ENCODE peak calls at places on chromosomes 11 and 22, in four cellular contexts. One of them, this sample, is unnamed.

GRCh38 chr22:41966607-41967240 is 2.5 kb upstream of the SEPTIN3 start:
- DNase-seq in K562: peak
- DNase-seq in GM12878: peak
- DNase-seq in HL-60: peak
- DNase-seq in this sample: peak

GRCh38 chr11:62149986-62150886 is 26.4 kb downstream of the INCENP start:
- DNase-seq in K562: no peak
- DNase-seq in GM12878: no peak
- DNase-seq in HL-60: no peak
- DNase-seq in this sample: no peak

GRCh38 chr22:21446827-21447690 is 20.1 kb upstream of the TMEM191C start:
- DNase-seq in K562: no peak
- DNase-seq in GM12878: no peak
- DNase-seq in HL-60: peak
- DNase-seq in this sample: no peak

GRCh38 chr11:117744471-117745280 is 52.3 kb downstream of the DSCAML1 start:
- DNase-seq in K562: no peak
- DNase-seq in GM12878: no peak
- DNase-seq in HL-60: no peak
- DNase-seq in this sample: no peak

GRCh38 chr22:27749597-27750225 is 51.8 kb downstream of the MN1 start:
- DNase-seq in K562: no peak
- DNase-seq in GM12878: no peak
- DNase-seq in HL-60: no peak
- DNase-seq in this sample: no peak

GRCh38 chr22:33625959-33626358 is 294.3 kb downstream of the LARGE1 start:
- DNase-seq in K562: no peak
- DNase-seq in GM12878: no peak
- DNase-seq in HL-60: no peak
- DNase-seq in this sample: no peak

GRCh38 chr22:45577746-45578523 is 75.3 kb downstream of the FBLN1 start:
- DNase-seq in K562: peak
- DNase-seq in GM12878: peak
- DNase-seq in HL-60: peak
- DNase-seq in this sample: peak

GRCh38 chr11:46543564-46543963 is 50.3 kb downstream of the AMBRA1 start:
- DNase-seq in K562: peak
- DNase-seq in GM12878: no peak
- DNase-seq in HL-60: no peak
- DNase-seq in this sample: no peak

GRCh38 chr11:8102296-8102915 is 21.4 kb downstream of the TUB start:
- DNase-seq in K562: no peak
- DNase-seq in GM12878: no peak
- DNase-seq in HL-60: no peak
- DNase-seq in this sample: no peak

GRCh38 chr11:122618927-122619326 is 36.6 kb upstream of the UBASH3B start:
- DNase-seq in K562: no peak
- DNase-seq in GM12878: no peak
- DNase-seq in HL-60: no peak
- DNase-seq in this sample: no peak

GRCh38 chr22:28002181-28002700 is 83.2 kb upstream of the PITPNB start:
- DNase-seq in K562: no peak
- DNase-seq in GM12878: no peak
- DNase-seq in HL-60: no peak
- DNase-seq in this sample: no peak

DNA sequence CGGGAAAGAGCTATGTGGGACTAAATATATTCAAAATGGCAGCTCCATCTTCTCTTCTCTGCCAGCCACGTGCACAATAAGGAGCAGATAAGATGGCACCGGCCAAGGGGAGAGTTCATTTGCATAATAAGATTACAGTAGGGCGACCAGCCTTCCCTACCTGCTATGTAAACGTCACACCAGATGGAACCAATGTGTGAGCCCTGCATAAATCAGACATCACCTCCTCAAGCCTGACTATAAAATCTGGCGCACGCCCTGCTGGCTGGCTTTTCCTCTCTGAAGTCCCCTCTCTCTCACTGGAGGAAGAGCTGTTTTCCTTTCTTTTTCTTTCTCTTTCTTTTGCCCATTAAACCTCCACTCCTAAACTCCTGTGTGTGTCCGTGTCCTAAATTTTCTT is 669.8 kb upstream of the KIRREL3 start:
- DNase-seq in K562: no peak
- DNase-seq in GM12878: no peak
- DNase-seq in HL-60: no peak
- DNase-seq in this sample: no peak
- TF ChIP-seq SPI1 in K562: no peak
- TF ChIP-seq SPI1 in GM12878: no peak
- TF ChIP-seq SPI1 in HL-60: no peak
- TF ChIP-seq SPI1 in this sample: no peak

GRCh38 chr22:38768036-38768435 is 12.2 kb upstream of the SUN2 start:
- DNase-seq in K562: no peak
- DNase-seq in GM12878: no peak
- DNase-seq in HL-60: no peak
- DNase-seq in this sample: no peak

GRCh38 chr22:38770257-38770949 is 14.6 kb upstream of the SUN2 start:
- DNase-seq in K562: no peak
- DNase-seq in GM12878: no peak
- DNase-seq in HL-60: no peak
- DNase-seq in this sample: no peak

GRCh38 chr22:38762607-38763006 is 6.8 kb upstream of the SUN2 start:
- DNase-seq in K562: no peak
- DNase-seq in GM12878: no peak
- DNase-seq in HL-60: no peak
- DNase-seq in this sample: no peak

GRCh38 chr22:38767313-38767712 is 11.5 kb upstream of the SUN2 start:
- DNase-seq in K562: no peak
- DNase-seq in GM12878: no peak
- DNase-seq in HL-60: no peak
- DNase-seq in this sample: no peak

GRCh38 chr22:38766076-38766777 is 10.4 kb upstream of the SUN2 start:
- DNase-seq in K562: peak
- DNase-seq in GM12878: no peak
- DNase-seq in HL-60: peak
- DNase-seq in this sample: no peak
- TF ChIP-seq POLR2AphosphoS5 in K562: no peak
- TF ChIP-seq POLR2AphosphoS5 in GM12878: no peak
- TF ChIP-seq POLR2AphosphoS5 in HL-60: no peak
- TF ChIP-seq POLR2AphosphoS5 in this sample: no peak

DNA sequence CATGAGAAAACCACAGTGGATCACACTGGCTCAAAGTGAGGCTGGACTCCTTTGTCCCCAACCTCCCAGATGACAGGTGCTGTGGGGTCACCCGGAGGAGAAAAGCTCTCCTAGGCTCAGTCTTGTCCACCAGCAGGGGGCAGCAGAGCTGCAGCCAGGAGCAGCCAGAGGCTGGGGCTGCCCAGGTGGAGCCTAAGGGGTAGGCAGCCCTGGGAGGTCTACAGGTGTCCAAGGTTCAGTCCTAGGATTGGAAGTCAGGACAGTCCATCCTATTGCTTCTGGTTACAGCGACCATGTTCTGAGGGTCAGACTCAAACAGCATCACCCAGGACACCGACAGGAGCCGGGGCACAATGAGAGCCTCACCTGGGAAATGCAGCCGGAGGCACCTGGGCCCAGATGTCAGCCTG is 77.6 kb upstream of the IGLL5 start:
- DNase-seq in K562: peak
- DNase-seq in GM12878: no peak
- DNase-seq in HL-60: peak
- DNase-seq in this sample: no peak
- TF ChIP-seq SPI1 in K562: no peak
- TF ChIP-seq SPI1 in GM12878: no peak
- TF ChIP-seq SPI1 in HL-60: no peak
- TF ChIP-seq SPI1 in this sample: no peak

DNA sequence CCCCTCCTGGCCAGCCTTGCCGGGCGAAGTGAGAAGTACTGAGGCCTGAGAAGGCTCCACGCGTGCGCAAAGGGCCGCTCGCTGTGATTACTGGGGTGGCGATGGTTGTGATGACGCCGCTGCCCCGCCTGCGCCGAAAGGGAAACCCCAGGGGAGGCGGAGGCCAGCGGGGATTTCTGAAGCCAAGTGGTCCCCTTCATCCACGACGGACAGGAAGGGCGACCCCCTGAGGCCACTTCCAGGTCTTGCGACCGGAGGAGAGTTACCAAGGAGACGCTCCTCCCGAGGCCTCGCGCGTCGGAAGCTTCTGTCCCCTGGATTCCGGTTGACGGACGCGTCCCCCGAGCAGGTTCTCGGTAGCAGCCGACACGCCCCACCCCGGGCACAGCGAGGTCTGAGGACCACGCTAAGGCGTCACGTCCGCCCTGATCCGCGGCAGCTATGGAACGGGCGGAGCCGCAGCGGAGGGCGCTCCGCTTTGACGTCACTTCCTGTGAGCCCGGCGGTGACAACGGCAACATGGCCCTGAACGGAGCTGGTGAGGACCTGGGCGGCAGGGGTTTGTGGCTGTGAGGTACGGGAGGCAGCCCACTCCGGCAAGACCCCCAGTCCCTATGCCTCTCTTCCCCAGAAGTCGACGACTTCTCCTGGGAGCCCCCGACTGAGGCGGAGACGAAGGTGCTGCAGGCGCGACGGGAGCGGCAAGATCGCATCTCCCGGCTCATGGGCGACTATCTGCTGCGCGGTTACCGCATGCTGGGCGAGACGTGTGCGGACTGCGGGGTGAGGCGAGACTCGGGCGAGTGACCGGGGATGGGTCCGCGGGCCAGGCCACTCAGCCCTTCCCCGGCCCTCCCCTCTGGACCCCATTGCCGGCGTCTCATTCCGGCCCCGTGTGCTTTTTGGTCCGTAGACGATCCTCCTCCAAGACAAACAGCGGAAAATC is at the start of gene ZNRD2:
- DNase-seq in K562: peak
- DNase-seq in GM12878: peak
- DNase-seq in HL-60: peak
- DNase-seq in this sample: peak
- TF ChIP-seq POLR2AphosphoS5 in K562: peak
- TF ChIP-seq POLR2AphosphoS5 in GM12878: peak
- TF ChIP-seq POLR2AphosphoS5 in HL-60: peak
- TF ChIP-seq POLR2AphosphoS5 in this sample: peak

GRCh38 chr22:40247976-40248375 is 70.3 kb downstream of the TNRC6B start:
- DNase-seq in K562: no peak
- DNase-seq in GM12878: no peak
- DNase-seq in HL-60: no peak
- DNase-seq in this sample: no peak
- TF ChIP-seq SPI1 in K562: no peak
- TF ChIP-seq SPI1 in GM12878: no peak
- TF ChIP-seq SPI1 in HL-60: no peak
- TF ChIP-seq SPI1 in this sample: no peak

This sample was measured in GM12891.